ENCODE peak calls at places on chromosomes 7 and 10, in nine cellular contexts. A is heart left ventricle, J is A549, E is breast epithelium, X is H54, Q is HepG2, L is right lobe of liver, B is HCT116, M is vagina. T is an unnamed sample.

GRCh38 chr10:70458329-70459060 is 17.0 kb upstream of the NODAL start:
- DNase-seq in X (peak), E (peak), M (no peak), J (no peak), Q (no peak), L (no peak), B (no peak), A (peak), T (no peak)

GRCh38 chr7:40200791-40201190 is 66.0 kb downstream of the SUGCT start:
- DNase-seq in M (no peak), E (no peak), B (no peak), A (no peak), J (no peak), Q (no peak), L (no peak), X (no peak), T (no peak)

GRCh38 chr10:74898201-74898976 is 72.0 kb downstream of the KAT6B start:
- DNase-seq in M (no peak), Q (peak), B (no peak), L (no peak), X (no peak), A (no peak), E (no peak), J (no peak), T (no peak)

GRCh38 chr10:125768217-125768616 is 7.4 kb downstream of the MMP21 start:
- DNase-seq in Q (no peak), J (peak), X (no peak), B (no peak), A (no peak), L (no peak), E (no peak), M (no peak), T (no peak)

GRCh38 chr10:69180525-69181204 is 631 bp downstream of the SUPV3L1 start:
- DNase-seq in E (no peak), X (peak), Q (no peak), B (no peak), L (no peak), J (peak), M (no peak), A (no peak), T (no peak)

GRCh38 chr7:80372415-80372814 is 139.4 kb downstream of the GNAT3 start:
- DNase-seq in M (no peak), B (no peak), L (no peak), X (no peak), Q (no peak), A (no peak), E (no peak), J (no peak), T (no peak)

GRCh38 chr7:108875139-108875538 is 305.5 kb downstream of the DNAJB9 start:
- DNase-seq in E (no peak), A (no peak), Q (no peak), J (no peak), L (no peak), M (no peak), X (no peak), B (peak), T (no peak)

GRCh38 chr10:11886138-11886474 is 63.0 kb downstream of the PROSER2 start:
- DNase-seq in J (no peak), M (no peak), L (no peak), Q (no peak), B (no peak), X (no peak), A (peak), E (no peak), T (no peak)

GRCh38 chr7:134755422-134756022 is 23.9 kb upstream of the CALD1 start:
- DNase-seq in A (peak), B (no peak), L (no peak), Q (no peak), E (no peak), M (no peak), X (no peak), J (no peak), T (no peak)

GRCh38 chr10:118175148-118175547 is 128.4 kb upstream of the RAB11FIP2 start:
- DNase-seq in B (no peak), A (no peak), X (no peak), Q (no peak), J (no peak), M (no peak), E (no peak), L (no peak), T (no peak)

GRCh38 chr10:33245343-33245742 is 89.1 kb downstream of the NRP1 start:
- DNase-seq in L (no peak), X (no peak), A (no peak), J (no peak), Q (no peak), M (no peak), E (no peak), B (no peak), T (no peak)

GRCh38 chr10:88411772-88412349 is 171.3 kb downstream of the RNLS start:
- DNase-seq in X (no peak), A (no peak), E (no peak), J (no peak), M (no peak), Q (no peak), L (no peak), B (no peak), T (no peak)

GRCh38 chr7:3995187-3995586 is 686.9 kb upstream of the FOXK1 start:
- DNase-seq in L (no peak), Q (peak), M (no peak), A (no peak), B (no peak), J (peak), E (no peak), X (no peak), T (no peak)

GRCh38 chr7:100897111-100897608 is 1.5 kb upstream of the ACHE start:
- DNase-seq in A (peak), Q (no peak), L (peak), M (no peak), X (peak), J (no peak), B (no peak), E (no peak), T (no peak)

GRCh38 chr7:102874166-102874829 is 38.5 kb upstream of the LRRC17 start:
- DNase-seq in Q (peak), L (no peak), E (no peak), B (peak), M (no peak), J (peak), X (peak), A (no peak), T (peak)

GRCh38 chr7:132337450-132338080 is 238.7 kb downstream of the PLXNA4 start:
- DNase-seq in Q (no peak), B (no peak), X (no peak), J (no peak), L (no peak), E (no peak), M (no peak), A (no peak), T (no peak)

GRCh38 chr10:123635745-123636144 is 30.4 kb upstream of the GPR26 start:
- DNase-seq in E (no peak), L (no peak), M (peak), X (no peak), Q (no peak), A (no peak), B (peak), J (no peak), T (no peak)

GRCh38 chr10:101558206-101558605 is 29.9 kb downstream of the POLL start:
- DNase-seq in B (no peak), Q (no peak), L (no peak), J (no peak), X (no peak), M (peak), A (no peak), E (no peak), T (no peak)

GRCh38 chr10:23174075-23174973 is 17.8 kb upstream of the PTF1A start:
- DNase-seq in Q (no peak), J (no peak), A (no peak), B (no peak), E (no peak), L (no peak), X (no peak), M (no peak), T (no peak)

DNA sequence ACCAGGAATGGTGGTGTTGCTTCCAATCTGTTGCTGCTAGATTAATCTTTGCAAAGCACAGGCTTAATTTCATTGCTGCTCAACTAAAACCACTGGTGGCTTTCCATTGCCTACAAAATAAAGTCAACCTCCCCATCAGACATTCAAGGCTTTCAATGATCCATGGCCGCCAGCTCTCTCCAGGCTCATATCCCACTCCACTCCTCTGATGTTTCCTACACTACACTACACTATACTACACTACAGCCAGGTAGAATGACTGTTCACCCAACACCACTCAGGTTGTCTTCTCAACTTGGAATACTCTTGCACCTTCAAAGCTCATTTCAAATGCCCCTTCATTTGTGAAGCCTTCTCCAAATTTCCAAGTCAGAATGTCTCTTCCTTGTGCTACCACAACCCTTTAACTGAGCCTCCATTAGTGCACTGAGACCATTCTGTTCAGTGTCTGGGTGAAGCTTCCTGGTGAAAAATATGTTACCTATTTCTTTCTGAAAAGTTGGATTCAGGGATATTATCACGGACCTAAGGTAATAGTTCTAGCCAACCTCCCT is 35.5 kb upstream of the CC2D2B start:
- DNase-seq in Q (no peak), B (no peak), J (no peak), E (no peak), X (no peak), L (no peak), M (no peak), A (no peak), T (no peak)
- TF ChIP-seq POLR2A in Q (no peak), B (no peak), J (no peak), E (no peak), X (no peak), L (no peak), M (no peak), A (no peak), T (peak)

GRCh38 chr7:99143853-99144672 is at the start of gene SMURF1:
- DNase-seq in M (no peak), A (peak), Q (peak), E (peak), B (no peak), X (peak), L (peak), J (peak), T (peak)
- TF ChIP-seq POLR2A in M (no peak), A (no peak), Q (peak), E (no peak), B (peak), X (peak), L (peak), J (peak), T (peak)

GRCh38 chr7:127885843-127886242 is 145.4 kb downstream of the LRRC4 start:
- DNase-seq in Q (no peak), X (peak), E (no peak), B (no peak), L (no peak), A (peak), J (no peak), M (no peak), T (no peak)

GRCh38 chr7:127887096-127887495 is 144.1 kb downstream of the LRRC4 start:
- DNase-seq in X (no peak), Q (no peak), L (no peak), J (no peak), A (no peak), B (no peak), M (no peak), E (no peak), T (no peak)

GRCh38 chr7:127887631-127888030 is 143.6 kb downstream of the LRRC4 start:
- DNase-seq in J (no peak), E (no peak), X (no peak), L (no peak), B (no peak), A (no peak), M (no peak), Q (no peak), T (no peak)

GRCh38 chr7:127885222-127885772 is 145.9 kb downstream of the LRRC4 start:
- DNase-seq in A (no peak), M (no peak), L (no peak), B (no peak), E (no peak), Q (no peak), X (no peak), J (no peak), T (no peak)

DNA sequence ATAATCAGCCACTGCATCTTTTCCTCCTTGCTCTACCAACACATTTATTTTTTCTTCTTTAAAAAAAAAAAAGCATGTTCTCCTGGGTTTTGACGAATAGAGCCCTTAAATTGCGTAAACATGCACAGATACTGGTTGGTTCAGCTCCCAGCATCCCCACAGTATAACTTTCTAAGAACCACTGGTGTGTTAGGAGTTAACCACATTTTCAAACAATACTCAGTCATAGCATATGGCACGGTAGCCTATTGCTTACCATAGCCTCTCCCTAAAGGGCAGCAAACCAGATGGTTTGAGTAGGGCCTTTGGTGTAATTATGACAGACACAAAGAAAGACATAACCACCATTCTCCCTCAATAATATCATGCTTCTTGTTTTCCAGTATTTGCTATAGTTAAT is 145.0 kb downstream of the LRRC4 start:
- DNase-seq in E (no peak), B (no peak), Q (no peak), J (no peak), A (no peak), X (no peak), L (no peak), M (no peak), T (no peak)
- TF ChIP-seq POLR2A in E (no peak), B (no peak), Q (no peak), J (no peak), A (no peak), X (no peak), L (no peak), M (no peak), T (no peak)

GRCh38 chr10:79316671-79317431 is 30.4 kb upstream of the PPIF start:
- DNase-seq in B (no peak), X (no peak), Q (peak), L (no peak), J (no peak), M (no peak), A (peak), E (no peak), T (no peak)
- TF ChIP-seq POLR2A in B (no peak), X (no peak), Q (peak), L (no peak), J (no peak), M (no peak), A (no peak), E (no peak), T (peak)

GRCh38 chr10:72295330-72295910 is 21.7 kb downstream of the DDIT4 start:
- DNase-seq in Q (no peak), M (no peak), B (no peak), A (no peak), J (no peak), X (no peak), E (no peak), L (no peak), T (no peak)

GRCh38 chr10:72297968-72298773 is 24.4 kb downstream of the DDIT4 start:
- DNase-seq in A (peak), L (peak), X (peak), Q (no peak), E (peak), J (peak), B (peak), M (peak), T (peak)

GRCh38 chr10:72298774-72299519 is 25.2 kb downstream of the DDIT4 start:
- DNase-seq in L (no peak), B (no peak), J (no peak), Q (no peak), X (no peak), M (peak), A (no peak), E (no peak), T (no peak)

GRCh38 chr10:72292223-72292691 is 18.5 kb downstream of the DDIT4 start:
- DNase-seq in J (no peak), A (no peak), L (no peak), M (no peak), E (no peak), X (no peak), Q (no peak), B (peak), T (no peak)

GRCh38 chr10:72297281-72297967 is 23.7 kb downstream of the DDIT4 start:
- DNase-seq in X (no peak), L (peak), B (no peak), J (no peak), A (peak), M (peak), Q (no peak), E (peak), T (peak)
- TF ChIP-seq POLR2A in X (no peak), L (no peak), B (no peak), J (peak), A (no peak), M (peak), Q (no peak), E (peak), T (peak)

T was measured in GM12891.